ENCODE peak calls at places on chromosomes 11 and 22, in six cellular contexts. G is GM04503; N is activated CD4-positive, CD25-positive, alpha-beta regulatory T cell treated with anti-CD3 and anti-CD28 coated beads, Interleukin-2, amount 50 U/mL, for 72 hours; V is AG20443; J is cerebellum; D is A549. R is an unnamed sample.

GRCh38 chr11:34395916-34396555 is 38.2 kb upstream of the ABTB2 start:
- DNase-seq in G (no peak), N (no peak), V (peak; percentile 37), J (no peak), D (peak; percentile 32), R (no peak)

GRCh38 chr11:3340025-3340424 is 38.9 kb downstream of the ZNF195 start:
- DNase-seq in G (peak; percentile 58), N (no peak), V (peak; percentile 83), J (no peak), D (peak; percentile 27), R (no peak)

GRCh38 chr22:45762545-45763235 is 91.1 kb downstream of the ATXN10 start:
- DNase-seq in G (no peak), N (no peak), V (no peak), J (no peak), D (no peak), R (no peak)

GRCh38 chr11:28223994-28224393 is 115.8 kb downstream of the METTL15 start:
- DNase-seq in G (no peak), N (no peak), V (no peak), J (no peak), D (no peak), R (no peak)

GRCh38 chr11:35796542-35796941 is 134.0 kb downstream of the TRIM44 start:
- DNase-seq in G (no peak), N (no peak), V (no peak), J (no peak), D (peak; percentile 7), R (no peak)

GRCh38 chr22:30079952-30080533 is at the start of gene HORMAD2:
- DNase-seq in G (no peak), N (no peak), V (peak; percentile 33), J (peak; percentile 24), D (no peak), R (peak; percentile 81)

GRCh38 chr11:106958506-106959248 is 59.6 kb downstream of the GUCY1A2 start:
- DNase-seq in G (no peak), N (no peak), V (no peak), J (no peak), D (no peak), R (no peak)

GRCh38 chr11:128341280-128341679 is 246.1 kb downstream of the ETS1 start:
- DNase-seq in G (no peak), N (no peak), V (no peak), J (no peak), D (no peak), R (no peak)

GRCh38 chr11:77124041-77124440 is 4.0 kb upstream of the MYO7A start:
- DNase-seq in G (no peak), N (no peak), V (no peak), J (no peak), D (no peak), R (no peak)

GRCh38 chr11:119025978-119026766 is 4.5 kb downstream of the SLC37A4 start:
- DNase-seq in G (no peak), N (no peak), V (no peak), J (no peak), D (no peak), R (no peak)

GRCh38 chr11:60528934-60529333 is 13.7 kb downstream of the MS4A13 start:
- DNase-seq in G (no peak), N (no peak), V (no peak), J (no peak), D (no peak), R (no peak)

R was measured in upper lobe of right lung.